ENCODE peak calls at places on chromosomes 12 and 14, in six cellular contexts. Q, X, B, H, R and P are unnamed samples.

GRCh38 chr12:105289114-105289904 is 41.2 kb upstream of the C12orf75 start:
- DNase-seq in Q (no peak), X (no peak), B (no peak), H (no peak), R (no peak), P (no peak)

GRCh38 chr14:48771717-48772116 is 814.5 kb downstream of the RPS29 start:
- DNase-seq in Q (no peak), X (no peak), B (no peak), H (no peak), R (no peak), P (no peak)

GRCh38 chr14:97456958-97457357 is 659.8 kb downstream of the VRK1 start:
- DNase-seq in Q (no peak), X (no peak), B (no peak), H (no peak), R (no peak), P (no peak)

GRCh38 chr12:63151898-63152700 is 1.1 kb upstream of the AVPR1A start:
- DNase-seq in Q (peak), X (peak), B (peak), H (peak), R (peak), P (peak)

GRCh38 chr14:50402965-50403364 is 6.3 kb upstream of the CDKL1 start:
- DNase-seq in Q (no peak), X (no peak), B (no peak), H (no peak), R (no peak), P (no peak)

GRCh38 chr14:78946949-78947348 is 776.8 kb downstream of the NRXN3 start:
- DNase-seq in Q (no peak), X (no peak), B (no peak), H (no peak), R (no peak), P (no peak)

GRCh38 chr12:92927436-92928116 is 1.5 kb downstream of the EEA1 start:
- DNase-seq in Q (peak), X (no peak), B (no peak), H (peak), R (no peak), P (peak)

GRCh38 chr14:103091041-103091882 is 3.3 kb upstream of the EXOC3L4 start:
- DNase-seq in Q (peak), X (peak), B (no peak), H (peak), R (peak), P (peak)

GRCh38 chr12:14048949-14049545 is 67.6 kb upstream of the GRIN2B start:
- DNase-seq in Q (no peak), X (no peak), B (no peak), H (no peak), R (no peak), P (no peak)

GRCh38 chr14:87944987-87945604 is 47.9 kb downstream of the GALC start:
- DNase-seq in Q (peak), X (no peak), B (peak), H (no peak), R (peak), P (peak)

GRCh38 chr12:90027889-90028570 is 319.4 kb upstream of the ATP2B1 start:
- DNase-seq in Q (no peak), X (no peak), B (no peak), H (no peak), R (no peak), P (no peak)

GRCh38 chr14:92907316-92907911 is 15.5 kb upstream of the CHGA start:
- DNase-seq in Q (no peak), X (no peak), B (no peak), H (no peak), R (no peak), P (no peak)

GRCh38 chr14:100906420-100906819 is 2.9 kb upstream of the RTL1 start:
- DNase-seq in Q (peak), X (peak), B (no peak), H (peak), R (no peak), P (peak)
- TF ChIP-seq CTCF in Q (no peak), X (peak), B (peak), H (no peak), R (no peak), P (no peak)

GRCh38 chr14:24253936-24254335 is 9.0 kb downstream of the TGM1 start:
- DNase-seq in Q (no peak), X (no peak), B (no peak), H (no peak), R (no peak), P (no peak)

GRCh38 chr14:24250354-24250753 is 7.9 kb upstream of the TINF2 start:
- DNase-seq in Q (no peak), X (no peak), B (no peak), H (no peak), R (no peak), P (no peak)

GRCh38 chr14:24249230-24250021 is 7.0 kb upstream of the TINF2 start:
- DNase-seq in Q (no peak), X (no peak), B (no peak), H (no peak), R (no peak), P (no peak)

GRCh38 chr14:24252289-24253124 is 10.1 kb upstream of the TINF2 start:
- DNase-seq in Q (no peak), X (no peak), B (no peak), H (no peak), R (no peak), P (no peak)

GRCh38 chr14:24251880-24252288 is 9.5 kb upstream of the TINF2 start:
- DNase-seq in Q (no peak), X (no peak), B (no peak), H (no peak), R (no peak), P (no peak)
- TF ChIP-seq CTCF in Q (no peak), X (no peak), B (no peak), H (no peak), R (no peak), P (no peak)

DNA sequence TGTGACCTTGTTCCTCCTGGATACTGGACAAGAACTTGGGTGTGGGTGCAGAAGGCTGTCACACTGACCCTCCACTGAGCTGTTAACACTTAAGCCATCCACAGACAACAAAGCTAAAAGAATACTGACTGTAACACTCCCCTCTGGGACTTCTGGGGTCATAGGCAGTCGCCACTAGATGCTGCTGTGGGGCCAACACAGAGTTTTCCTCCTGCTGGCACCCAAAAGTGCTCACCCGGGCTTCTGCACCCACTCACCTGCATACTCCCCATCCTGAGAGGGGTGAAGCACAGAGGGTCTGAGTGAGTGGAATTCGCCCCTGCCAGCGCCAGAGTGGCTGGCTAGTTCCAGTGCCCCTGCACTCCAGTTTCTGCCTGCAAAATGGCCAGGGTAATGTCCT is 422.4 kb upstream of the LMO3 start:
- DNase-seq in Q (no peak), X (no peak), B (no peak), H (no peak), R (peak), P (no peak)
- TF ChIP-seq CTCF in Q (no peak), X (no peak), B (no peak), H (no peak), R (peak), P (no peak)

GRCh38 chr12:23221066-23221465 is 596.1 kb downstream of the ETNK1 start:
- DNase-seq in Q (no peak), X (peak), B (no peak), H (no peak), R (peak), P (no peak)
- TF ChIP-seq CTCF in Q (no peak), X (peak), B (no peak), H (no peak), R (peak), P (no peak)

DNA sequence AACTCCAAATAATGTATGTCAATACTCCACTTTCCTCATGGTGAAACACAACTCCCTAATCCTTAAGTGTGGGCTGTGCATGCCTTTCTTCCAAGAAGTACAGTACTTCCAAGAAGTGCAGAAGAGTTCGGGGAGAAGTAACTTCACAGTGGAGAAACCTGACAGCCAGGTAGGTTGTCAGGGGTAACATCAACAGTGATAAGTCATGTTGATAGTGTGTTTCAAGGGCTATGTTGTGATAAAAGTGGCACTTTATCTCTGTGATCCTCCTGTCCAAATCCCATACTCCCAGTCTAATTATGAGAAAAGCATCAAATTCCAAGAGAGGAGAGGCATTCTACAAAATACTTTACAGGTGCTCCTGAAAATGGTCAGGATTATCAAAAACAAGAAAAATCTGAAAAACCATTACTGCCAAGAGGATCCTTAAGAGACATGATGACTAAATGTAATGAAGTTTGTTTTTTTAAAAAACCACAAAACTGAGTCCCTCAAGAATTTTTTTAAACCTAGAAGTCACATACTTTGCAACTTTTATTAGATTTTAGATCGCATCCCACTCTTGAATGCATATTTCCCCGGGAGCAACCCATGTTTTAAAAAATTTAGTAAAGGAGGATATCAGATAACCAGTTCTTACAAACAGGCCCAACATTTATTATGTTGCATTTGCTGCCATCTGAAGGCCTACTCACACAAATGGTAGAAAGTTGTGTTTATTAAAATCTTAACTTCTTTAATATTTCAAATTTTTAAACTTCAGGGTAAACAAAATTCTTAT is 44.5 kb upstream of the CCT2 start:
- DNase-seq in Q (no peak), X (no peak), B (no peak), H (no peak), R (no peak), P (no peak)
- TF ChIP-seq CTCF in Q (no peak), X (no peak), B (no peak), H (no peak), R (no peak), P (no peak)

GRCh38 chr12:534216-534615 is 74.5 kb downstream of the B4GALNT3 start:
- DNase-seq in Q (no peak), X (no peak), B (no peak), H (no peak), R (no peak), P (no peak)
- TF ChIP-seq CTCF in Q (no peak), X (no peak), B (no peak), H (no peak), R (no peak), P (no peak)

DNA sequence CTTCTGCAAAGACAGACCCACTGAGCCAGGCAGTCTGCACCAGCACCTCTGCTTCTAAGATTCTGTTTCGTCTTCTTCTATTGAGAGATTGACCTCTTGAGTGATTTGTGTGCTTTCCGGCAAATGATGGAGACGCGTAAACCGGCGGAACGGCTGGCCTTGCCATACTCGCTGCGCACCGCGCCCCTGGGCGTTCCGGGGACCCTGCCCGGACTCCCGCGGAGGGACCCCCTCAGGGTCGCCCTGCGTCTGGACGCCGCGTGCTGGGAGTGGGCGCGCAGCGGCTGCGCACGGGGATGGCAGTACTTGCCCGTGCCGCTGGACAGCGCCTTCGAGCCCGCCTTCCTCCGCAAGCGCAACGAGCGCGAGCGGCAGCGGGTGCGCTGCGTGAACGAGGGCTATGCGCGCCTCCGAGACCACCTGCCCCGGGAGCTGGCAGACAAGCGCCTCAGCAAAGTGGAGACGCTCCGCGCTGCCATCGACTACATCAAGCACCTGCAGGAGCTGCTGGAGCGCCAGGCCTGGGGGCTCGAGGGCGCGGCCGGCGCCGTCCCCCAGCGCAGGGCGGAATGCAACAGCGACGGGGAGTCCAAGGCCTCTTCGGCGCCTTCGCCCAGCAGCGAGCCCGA is 703 bp downstream of the ASCL4 start:
- DNase-seq in Q (no peak), X (peak), B (no peak), H (no peak), R (no peak), P (no peak)
- TF ChIP-seq CTCF in Q (no peak), X (no peak), B (no peak), H (no peak), R (no peak), P (no peak)